ENCODE peak calls at places on chromosomes 12 and 14, in seven cellular contexts. F, I, Q, E, R, B and A are unnamed samples.

GRCh38 chr14:105894125-105894977 is 368.0 kb downstream of the TMEM121 start:
- DNase-seq in F (no peak), I (peak), Q (no peak), E (no peak), R (no peak), B (no peak), A (no peak)

GRCh38 chr12:125289965-125290364 is 224.7 kb downstream of the AACS start:
- DNase-seq in F (no peak), I (no peak), Q (peak), E (no peak), R (no peak), B (no peak), A (no peak)

GRCh38 chr14:87785868-87786267 is 207.1 kb downstream of the GALC start:
- DNase-seq in F (no peak), I (no peak), Q (no peak), E (no peak), R (no peak), B (no peak), A (no peak)

GRCh38 chr14:90291699-90292098 is 35.3 kb downstream of the PSMC1 start:
- DNase-seq in F (no peak), I (no peak), Q (peak), E (no peak), R (no peak), B (no peak), A (no peak)

GRCh38 chr14:72516936-72517408 is 376.9 kb downstream of the DPF3 start:
- DNase-seq in F (peak), I (peak), Q (peak), E (peak), R (peak), B (peak), A (no peak)

GRCh38 chr14:69879175-69880047 is at the start of gene SMOC1:
- DNase-seq in F (no peak), I (peak), Q (peak), E (no peak), R (peak), B (peak), A (peak)

GRCh38 chr14:101875041-101875725 is 89.2 kb upstream of the DYNC1H1 start:
- DNase-seq in F (no peak), I (no peak), Q (no peak), E (no peak), R (no peak), B (no peak), A (no peak)

GRCh38 chr14:52906141-52906601 is 44.7 kb downstream of the FERMT2 start:
- DNase-seq in F (no peak), I (no peak), Q (peak), E (no peak), R (peak), B (peak), A (no peak)

GRCh38 chr14:90545966-90546751 is 149.3 kb downstream of the CALM1 start:
- DNase-seq in F (no peak), I (peak), Q (peak), E (peak), R (peak), B (no peak), A (no peak)

GRCh38 chr12:101074940-101075680 is 134.9 kb downstream of the SLC5A8 start:
- DNase-seq in F (no peak), I (no peak), Q (peak), E (no peak), R (no peak), B (no peak), A (no peak)

GRCh38 chr12:132597333-132598283 is 12.8 kb downstream of the LRCOL1 start:
- DNase-seq in F (peak), I (no peak), Q (peak), E (no peak), R (peak), B (peak), A (no peak)

GRCh38 chr14:29709490-29709889 is 218.2 kb downstream of the PRKD1 start:
- DNase-seq in F (no peak), I (no peak), Q (peak), E (no peak), R (peak), B (peak), A (no peak)

GRCh38 chr12:98856897-98857540 is 211.9 kb downstream of the APAF1 start:
- DNase-seq in F (no peak), I (no peak), Q (no peak), E (no peak), R (no peak), B (no peak), A (no peak)

GRCh38 chr12:79521576-79521975 is 169.2 kb downstream of the PAWR start:
- DNase-seq in F (no peak), I (no peak), Q (peak), E (no peak), R (no peak), B (no peak), A (no peak)

GRCh38 chr14:97848351-97848980 is 1051.3 kb downstream of the VRK1 start:
- DNase-seq in F (no peak), I (no peak), Q (no peak), E (peak), R (no peak), B (no peak), A (no peak)

GRCh38 chr12:82207556-82207955 is 150.6 kb downstream of the CCDC59 start:
- DNase-seq in F (no peak), I (no peak), Q (no peak), E (no peak), R (no peak), B (no peak), A (no peak)

GRCh38 chr12:12736759-12737676 is 19.9 kb downstream of the CDKN1B start:
- DNase-seq in F (peak), I (no peak), Q (peak), E (peak), R (peak), B (peak), A (no peak)

GRCh38 chr12:51181558-51181957 is 8.6 kb upstream of the TFCP2 start:
- DNase-seq in F (no peak), I (no peak), Q (no peak), E (no peak), R (no peak), B (no peak), A (no peak)

GRCh38 chr14:70601162-70601561 is 707 bp upstream of the MED6 start:
- DNase-seq in F (no peak), I (no peak), Q (peak), E (no peak), R (peak), B (peak), A (no peak)

GRCh38 chr12:58833844-58834243 is 86.5 kb downstream of the LRIG3 start:
- DNase-seq in F (no peak), I (no peak), Q (no peak), E (peak), R (peak), B (no peak), A (no peak)

DNA sequence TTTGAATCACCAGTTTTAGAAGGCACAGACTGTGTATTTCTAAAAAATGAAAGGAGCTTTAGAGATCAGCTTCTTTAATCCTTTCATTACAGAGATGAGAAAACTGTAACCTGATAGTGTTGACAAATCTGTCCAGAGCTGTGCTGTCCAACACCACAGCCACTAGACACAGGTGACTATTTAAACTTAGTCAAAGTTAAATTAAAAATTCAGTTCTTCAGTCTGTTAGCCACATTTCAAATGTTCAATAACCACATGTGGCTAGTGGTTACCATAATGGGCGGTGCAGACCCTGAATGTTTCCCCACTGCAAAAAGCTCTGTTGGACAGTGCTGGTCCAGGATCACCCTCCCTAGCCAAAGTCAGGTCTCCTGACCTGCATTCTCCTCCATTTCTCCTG is 21.6 kb downstream of the DAD1 start:
- DNase-seq in F (no peak), I (no peak), Q (no peak), E (no peak), R (no peak), B (no peak), A (no peak)
- H3K4me3 ChIP-seq in F (no peak), I (no peak), Q (no peak), E (no peak), R (no peak), B (no peak), A (no peak)

DNA sequence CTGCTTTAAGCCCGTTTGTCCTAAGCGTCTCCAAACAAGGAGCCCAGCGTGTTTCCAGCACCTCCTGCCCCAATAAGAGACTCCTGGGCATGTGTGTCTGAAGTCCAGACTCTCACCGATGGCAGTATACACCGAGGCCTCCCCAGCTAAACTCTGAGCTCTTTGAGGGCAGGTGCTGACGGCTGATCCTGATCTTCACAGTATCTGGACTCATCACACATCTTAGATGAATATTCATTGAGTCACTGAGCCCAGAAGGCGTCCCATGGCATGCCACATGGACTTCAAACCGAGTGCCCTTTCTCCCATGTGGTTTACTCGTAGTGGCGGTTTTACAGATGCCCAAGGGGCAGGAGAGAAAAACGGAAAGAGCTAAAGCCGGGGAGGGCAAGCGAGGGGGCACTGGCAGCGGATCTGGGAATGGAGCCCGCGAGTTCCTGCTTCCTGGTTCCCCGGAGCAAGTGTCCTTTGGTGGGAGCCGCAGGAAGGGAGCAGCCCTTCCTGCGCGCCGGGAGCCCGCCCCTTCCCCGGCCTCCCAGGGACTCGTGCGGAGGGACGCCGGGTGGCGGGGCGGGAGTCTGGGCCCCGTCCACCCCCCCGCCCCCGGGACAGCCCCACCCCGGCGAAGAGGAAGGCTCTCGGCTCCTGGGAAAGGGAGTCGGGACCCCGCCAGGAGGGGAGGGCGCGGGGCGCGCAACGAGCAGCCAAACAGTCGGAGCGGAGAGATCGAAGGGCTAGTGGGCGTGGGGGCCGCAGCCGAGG is 584 bp upstream of the TEAD4 start:
- DNase-seq in F (no peak), I (peak), Q (peak), E (peak), R (peak), B (peak), A (peak)
- H3K4me3 ChIP-seq in F (no peak), I (peak), Q (peak), E (peak), R (peak), B (peak), A (peak)

GRCh38 chr12:52232233-52232915 is 669 bp upstream of the KRT7 start:
- DNase-seq in F (no peak), I (no peak), Q (no peak), E (no peak), R (no peak), B (no peak), A (no peak)

GRCh38 chr12:52233462-52234141 is 559 bp downstream of the KRT7 start:
- DNase-seq in F (no peak), I (no peak), Q (no peak), E (no peak), R (no peak), B (no peak), A (no peak)

GRCh38 chr12:52234226-52234810 is 1.3 kb downstream of the KRT7 start:
- DNase-seq in F (no peak), I (no peak), Q (no peak), E (no peak), R (no peak), B (no peak), A (no peak)

GRCh38 chr12:52231305-52232232 is 1.5 kb upstream of the KRT7 start:
- DNase-seq in F (no peak), I (peak), Q (no peak), E (no peak), R (no peak), B (no peak), A (no peak)

DNA sequence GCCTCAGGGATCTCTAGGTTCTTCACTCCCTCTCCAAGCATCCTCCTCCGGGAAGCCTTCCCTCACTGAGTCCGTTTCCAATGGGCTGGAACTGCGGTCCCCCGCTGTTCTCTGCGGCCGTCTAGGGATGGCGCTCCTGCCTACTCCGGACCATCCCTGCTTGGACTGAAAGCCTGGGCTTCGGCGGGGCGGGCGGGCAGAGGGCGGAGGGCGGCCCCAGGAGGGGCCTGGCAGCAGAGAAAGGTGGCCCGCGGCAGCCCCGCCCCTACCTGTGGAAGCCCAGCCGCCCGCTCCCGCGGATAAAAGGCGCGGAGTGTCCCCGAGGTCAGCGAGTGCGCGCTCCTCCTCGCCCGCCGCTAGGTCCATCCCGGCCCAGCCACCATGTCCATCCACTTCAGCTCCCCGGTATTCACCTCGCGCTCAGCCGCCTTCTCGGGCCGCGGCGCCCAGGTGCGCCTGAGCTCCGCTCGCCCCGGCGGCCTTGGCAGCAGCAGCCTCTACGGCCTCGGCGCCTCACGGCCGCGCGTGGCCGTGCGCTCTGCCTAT is at the start of gene KRT7:
- DNase-seq in F (no peak), I (no peak), Q (no peak), E (no peak), R (no peak), B (no peak), A (no peak)
- H3K4me3 ChIP-seq in F (no peak), I (no peak), Q (no peak), E (no peak), R (no peak), B (peak), A (no peak)

GRCh38 chr14:103543140-103543539 is 14.1 kb downstream of the TRMT61A start:
- DNase-seq in F (no peak), I (peak), Q (no peak), E (no peak), R (no peak), B (no peak), A (no peak)

GRCh38 chr14:103543721-103544626 is 15.0 kb downstream of the TRMT61A start:
- DNase-seq in F (no peak), I (peak), Q (peak), E (no peak), R (peak), B (no peak), A (peak)

GRCh38 chr14:103541944-103542544 is 13.0 kb downstream of the TRMT61A start:
- DNase-seq in F (no peak), I (peak), Q (no peak), E (no peak), R (no peak), B (no peak), A (peak)

GRCh38 chr14:103541494-103541943 is 12.5 kb downstream of the TRMT61A start:
- DNase-seq in F (no peak), I (peak), Q (no peak), E (no peak), R (no peak), B (no peak), A (no peak)

GRCh38 chr14:103542545-103543088 is 13.6 kb downstream of the TRMT61A start:
- DNase-seq in F (no peak), I (peak), Q (peak), E (no peak), R (no peak), B (no peak), A (no peak)
- H3K4me3 ChIP-seq in F (no peak), I (no peak), Q (no peak), E (no peak), R (no peak), B (no peak), A (no peak)